ENCODE peak calls at places on chromosomes 12 and 14, in five cellular contexts. I, E, G, H and R are unnamed samples.

GRCh38 chr14:61250063-61250462 is 31.1 kb downstream of the TMEM30B start:
- ATAC-seq in I (no peak), E (no peak), G (no peak), H (no peak), R (no peak)

GRCh38 chr12:64585085-64585484 is 25.2 kb upstream of the RASSF3 start:
- ATAC-seq in I (no peak), E (no peak), G (no peak), H (no peak), R (no peak)

GRCh38 chr14:105281354-105282097 is 19.3 kb downstream of the BRF1 start:
- ATAC-seq in I (peak; percentile 64), E (peak; percentile 74), G (peak; percentile 34), H (peak; percentile 37), R (peak; percentile 25)

GRCh38 chr14:96574633-96575191 is 72.5 kb downstream of the PAPOLA start:
- ATAC-seq in I (no peak), E (peak; percentile 73), G (no peak), H (peak; percentile 89), R (no peak)

GRCh38 chr12:48824112-48824511 is 5.8 kb downstream of the CACNB3 start:
- ATAC-seq in I (peak; percentile 61), E (no peak), G (no peak), H (no peak), R (no peak)

GRCh38 chr12:52551466-52551865 is 1.5 kb downstream of the KRT71 start:
- ATAC-seq in I (no peak), E (no peak), G (no peak), H (peak; percentile 61), R (no peak)

GRCh38 chr12:27260746-27261145 is 16.7 kb downstream of the STK38L start:
- ATAC-seq in I (no peak), E (peak; percentile 60), G (no peak), H (peak; percentile 53), R (peak; percentile 81)

GRCh38 chr12:14066021-14066420 is 84.6 kb upstream of the GRIN2B start:
- ATAC-seq in I (no peak), E (no peak), G (no peak), H (no peak), R (no peak)

GRCh38 chr14:100871234-100872186 is 32.0 kb downstream of the RTL1 start:
- ATAC-seq in I (peak; percentile 90), E (no peak), G (peak; percentile 14), H (no peak), R (no peak)

GRCh38 chr12:15011162-15011561 is 38.3 kb downstream of the PDE6H start:
- ATAC-seq in I (peak; percentile 52), E (no peak), G (peak; percentile 90), H (no peak), R (no peak)

GRCh38 chr12:46477541-46477940 is 105.0 kb upstream of the SLC38A2 start:
- ATAC-seq in I (no peak), E (no peak), G (no peak), H (no peak), R (no peak)

GRCh38 chr14:68691031-68691864 is 101.6 kb downstream of the ZFP36L1 start:
- ATAC-seq in I (no peak), E (no peak), G (no peak), H (no peak), R (no peak)

GRCh38 chr14:75081835-75082234 is 12.4 kb downstream of the ZC2HC1C start:
- ATAC-seq in I (no peak), E (no peak), G (no peak), H (no peak), R (no peak)

GRCh38 chr12:64010069-64010686 is 165.7 kb downstream of the SRGAP1 start:
- ATAC-seq in I (no peak), E (no peak), G (peak; percentile 70), H (peak; percentile 30), R (peak; percentile 56)

GRCh38 chr14:83171761-83172160 is 1638.1 kb upstream of the SEL1L start:
- ATAC-seq in I (no peak), E (no peak), G (no peak), H (no peak), R (no peak)

GRCh38 chr14:93772263-93772662 is 16.0 kb downstream of the PRIMA1 start:
- ATAC-seq in I (no peak), E (no peak), G (no peak), H (no peak), R (peak; percentile 76)

GRCh38 chr14:66056926-66057552 is 429.1 kb upstream of the CCDC196 start:
- ATAC-seq in I (no peak), E (no peak), G (no peak), H (no peak), R (no peak)

GRCh38 chr14:72677664-72678063 is 216.2 kb downstream of the DPF3 start:
- ATAC-seq in I (no peak), E (no peak), G (no peak), H (no peak), R (no peak)

GRCh38 chr14:54683882-54684794 is 117.2 kb downstream of the SAMD4A start:
- ATAC-seq in I (no peak), E (peak; percentile 21), G (no peak), H (no peak), R (peak; percentile 56)

GRCh38 chr12:57146092-57146491 is 1.3 kb downstream of the LRP1-AS start:
- ATAC-seq in I (no peak), E (no peak), G (no peak), H (no peak), R (no peak)

GRCh38 chr14:34965912-34966311 is 16.9 kb upstream of the SRP54 start:
- ATAC-seq in I (peak; percentile 56), E (no peak), G (no peak), H (no peak), R (no peak)

GRCh38 chr12:64687816-64688599 is 71.2 kb downstream of the GNS start:
- ATAC-seq in I (no peak), E (no peak), G (peak; percentile 87), H (no peak), R (peak; percentile 32)

GRCh38 chr12:26727482-26728204 is 105.4 kb downstream of the ITPR2 start:
- ATAC-seq in I (no peak), E (no peak), G (peak; percentile 41), H (peak; percentile 60), R (no peak)

GRCh38 chr12:42446761-42447160 is 120.8 kb downstream of the PPHLN1 start:
- ATAC-seq in I (no peak), E (no peak), G (no peak), H (no peak), R (no peak)

GRCh38 chr12:5294274-5294673 is 137.6 kb upstream of the NTF3 start:
- ATAC-seq in I (no peak), E (no peak), G (no peak), H (no peak), R (no peak)

GRCh38 chr12:114272071-114272470 is 133.9 kb downstream of the TBX5 start:
- ATAC-seq in I (no peak), E (no peak), G (no peak), H (no peak), R (no peak)

GRCh38 chr12:16939871-16940306 is 333.9 kb upstream of the LMO3 start:
- ATAC-seq in I (peak; percentile 46), E (peak; percentile 98), G (peak; percentile 99), H (peak; percentile 100), R (no peak)

GRCh38 chr14:78188882-78189281 is 18.7 kb downstream of the NRXN3 start:
- ATAC-seq in I (no peak), E (no peak), G (no peak), H (no peak), R (no peak)

GRCh38 chr14:76964695-76965094 is 63.8 kb downstream of the IRF2BPL start:
- ATAC-seq in I (peak; percentile 32), E (peak; percentile 20), G (no peak), H (no peak), R (no peak)

DNA sequence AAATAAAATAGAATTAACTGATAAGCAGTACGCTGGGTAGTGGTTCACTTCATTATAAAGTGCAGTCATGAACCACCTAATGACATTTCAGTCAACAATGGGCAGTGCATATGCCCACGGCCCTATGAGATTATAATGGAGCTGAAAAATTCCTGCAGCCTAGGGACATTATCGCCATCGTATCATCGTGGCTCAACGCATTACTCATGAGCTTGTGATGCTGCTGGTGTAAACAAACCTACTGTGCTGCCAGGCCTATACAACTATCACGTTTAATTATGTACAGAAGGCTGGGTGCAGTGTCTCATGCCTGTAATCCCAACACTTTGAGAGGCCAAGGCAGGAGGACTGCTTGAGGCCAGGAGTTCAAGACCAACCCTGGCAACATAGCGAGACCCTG is 62.3 kb upstream of the TMEM263 start:
- ATAC-seq in I (no peak), E (no peak), G (no peak), H (no peak), R (no peak)
- TF ChIP-seq POLR2A in I (no peak), E (no peak), G (no peak), H (no peak), R (no peak)

DNA sequence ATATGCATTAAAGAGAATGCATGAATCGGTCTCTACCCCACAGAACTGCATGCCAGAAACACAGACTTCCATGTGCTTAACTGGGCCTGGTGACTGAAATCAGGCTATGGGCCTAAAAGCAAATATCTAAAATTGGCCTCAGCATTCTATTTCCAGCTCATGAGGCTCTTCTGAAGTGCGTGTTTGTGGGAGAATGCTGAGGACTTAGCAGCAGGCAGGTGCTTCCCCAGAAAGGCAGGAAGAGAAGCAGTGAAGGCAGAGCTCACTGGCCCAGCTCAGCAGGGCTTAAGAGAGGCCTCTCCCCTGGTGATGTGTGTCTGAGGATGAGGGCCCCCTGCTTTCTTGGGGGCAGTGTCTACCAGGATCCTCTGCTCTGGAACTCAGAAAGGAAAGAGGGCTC is 48.6 kb downstream of the ADGRD1 start:
- ATAC-seq in I (no peak), E (no peak), G (no peak), H (no peak), R (no peak)
- TF ChIP-seq POLR2A in I (no peak), E (no peak), G (no peak), H (no peak), R (no peak)

DNA sequence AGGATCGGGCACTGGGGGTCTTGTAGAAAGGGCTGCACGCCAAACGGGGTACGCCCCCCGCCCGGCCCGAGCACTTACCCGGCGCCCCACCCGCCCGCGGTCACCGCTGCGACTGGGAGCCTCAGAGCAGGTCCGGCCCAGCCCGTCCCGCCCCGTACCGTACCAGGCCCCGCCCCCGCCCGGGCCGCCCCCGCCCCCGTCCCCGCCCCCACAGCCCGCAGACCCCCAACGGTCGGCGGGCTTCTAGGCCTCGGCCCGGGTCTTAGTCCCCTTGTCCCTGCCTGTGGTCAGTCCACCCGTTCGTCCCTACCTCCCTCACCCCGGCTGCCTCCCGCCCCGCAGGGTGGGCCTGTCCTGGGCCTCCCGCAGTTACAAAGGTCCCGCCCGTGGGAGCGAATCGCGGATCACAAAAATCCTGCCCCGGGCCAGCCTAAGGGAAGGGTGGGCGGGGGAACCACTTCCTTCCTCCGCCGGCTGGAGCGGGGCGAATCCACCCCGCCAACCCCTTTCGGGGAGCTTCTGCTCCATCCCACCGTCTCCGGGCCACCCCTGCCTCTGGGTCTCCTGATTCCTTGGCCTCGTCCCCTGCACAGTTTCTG is at the start of gene HVCN1:
- ATAC-seq in I (peak; percentile 78), E (peak; percentile 66), G (peak; percentile 72), H (peak; percentile 83), R (peak; percentile 87)
- TF ChIP-seq POLR2A in I (no peak), E (no peak), G (no peak), H (no peak), R (no peak)

GRCh38 chr12:122403831-122404230 is 18.6 kb downstream of the CLIP1 start:
- ATAC-seq in I (no peak), E (no peak), G (no peak), H (no peak), R (no peak)

GRCh38 chr12:122403115-122403770 is 19.2 kb downstream of the CLIP1 start:
- ATAC-seq in I (no peak), E (no peak), G (no peak), H (no peak), R (no peak)

GRCh38 chr12:122411537-122411936 is 10.9 kb downstream of the CLIP1 start:
- ATAC-seq in I (no peak), E (no peak), G (no peak), H (peak; percentile 49), R (no peak)

GRCh38 chr12:122406701-122407154 is 15.7 kb downstream of the CLIP1 start:
- ATAC-seq in I (peak; percentile 85), E (no peak), G (peak; percentile 72), H (peak; percentile 80), R (peak; percentile 76)

GRCh38 chr12:122407208-122407607 is 15.3 kb downstream of the CLIP1 start:
- ATAC-seq in I (peak; percentile 6), E (no peak), G (no peak), H (no peak), R (no peak)
- TF ChIP-seq POLR2A in I (no peak), E (no peak), G (no peak), H (no peak), R (no peak)